ENCODE peak calls at places on chromosomes 13 and 19, in four cellular contexts. M is IMR-90, O is HepG2, D is cardiac muscle cell. S is an unnamed sample. For H3K9me3, the result is how much of the 10 kb centered on the place peaks cover.

GRCh38 chr13:21478881-21479808 is 20.0 kb upstream of the ZDHHC20 start:
- DNase-seq in M (peak), O (peak), D (peak), S (no peak)

GRCh38 chr19:6374179-6374709 is 1.5 kb downstream of the PSPN start:
- DNase-seq in M (no peak), O (no peak), D (no peak), S (no peak)

GRCh38 chr19:38848299-38849146 is 1.3 kb downstream of the HNRNPL start:
- DNase-seq in M (no peak), O (no peak), D (no peak), S (no peak)

GRCh38 chr13:73985789-73986188 is 148.4 kb downstream of the KLF12 start:
- DNase-seq in M (no peak), O (no peak), D (no peak), S (no peak)

GRCh38 chr13:54733639-54734038 is 1705.0 kb downstream of the OLFM4 start:
- DNase-seq in M (no peak), O (peak), D (no peak), S (no peak)

GRCh38 chr19:9107375-9107774 is at the start of gene OR7G2:
- DNase-seq in M (no peak), O (no peak), D (no peak), S (no peak)

GRCh38 chr13:80469841-80470378 is 129.0 kb upstream of the SPRY2 start:
- DNase-seq in M (peak), O (no peak), D (peak), S (peak)

GRCh38 chr13:98918771-98919170 is 59.1 kb downstream of the DOCK9 start:
- DNase-seq in M (no peak), O (no peak), D (no peak), S (no peak)

GRCh38 chr13:78764665-78765064 is 105.7 kb upstream of the OBI1 start:
- DNase-seq in M (no peak), O (no peak), D (no peak), S (no peak)

GRCh38 chr19:42154471-42155323 is 22.5 kb upstream of the POU2F2 start:
- DNase-seq in M (no peak), O (no peak), D (no peak), S (no peak)

GRCh38 chr19:10009269-10009665 is 1.0 kb downstream of the COL5A3 start:
- DNase-seq in M (peak), O (no peak), D (peak), S (peak)

GRCh38 chr19:7550987-7551761 is 15.7 kb downstream of the PNPLA6 start:
- DNase-seq in M (peak), O (no peak), D (peak), S (peak)

DNA sequence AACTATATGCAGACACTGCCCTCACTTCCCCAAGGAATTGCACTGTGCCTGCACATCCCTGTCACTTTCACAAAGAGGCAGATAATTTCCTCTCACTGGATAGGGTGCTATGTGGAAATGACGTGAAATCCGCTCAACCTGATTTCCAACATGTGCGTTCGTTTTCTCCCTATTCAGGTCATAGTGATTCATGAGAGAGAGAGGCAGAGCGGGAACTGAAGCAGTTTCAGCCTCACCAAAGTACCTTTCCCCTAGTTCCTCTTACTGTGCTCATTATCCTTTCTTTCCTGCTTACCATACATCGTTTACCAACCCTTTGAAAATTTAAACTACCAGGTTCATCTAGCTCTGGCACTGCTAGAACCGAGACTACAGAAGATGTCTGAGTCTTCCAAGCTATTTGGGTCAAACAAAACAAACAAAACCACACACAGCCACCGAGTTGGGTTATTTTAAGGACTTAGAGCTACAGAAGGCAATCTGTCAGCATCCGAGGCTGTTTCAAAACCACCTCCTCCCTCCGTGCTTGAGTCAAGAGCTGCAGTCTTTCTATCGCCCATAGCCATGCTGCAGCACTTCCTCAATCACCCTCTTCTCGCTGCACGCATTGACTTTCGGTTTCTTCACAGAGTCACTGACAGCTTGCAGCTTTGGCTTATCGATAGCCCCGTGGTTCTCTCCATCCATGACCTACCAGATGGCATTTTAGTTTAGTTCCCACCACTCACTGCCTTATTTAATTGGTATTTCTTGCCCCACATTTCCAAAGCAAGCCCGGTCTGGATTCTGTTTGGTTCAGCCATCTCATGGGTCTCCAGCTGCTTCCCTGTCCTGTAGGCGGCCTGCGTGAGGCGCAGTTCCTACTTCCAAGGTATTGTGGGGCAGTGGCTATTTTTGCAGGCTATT is 1395.8 kb downstream of the EFNB2 start:
- DNase-seq in M (peak), O (peak), D (peak), S (peak)
- TF ChIP-seq CTCF in M (peak), O (peak), D (peak), S (peak)

GRCh38 chr13:64648293-64648692 is 2581.8 kb downstream of the PCDH9 start:
- DNase-seq in M (no peak), O (no peak), D (no peak), S (no peak)
- H3K4me3 ChIP-seq in M (no peak), O (no peak), D (no peak), S (no peak)

DNA sequence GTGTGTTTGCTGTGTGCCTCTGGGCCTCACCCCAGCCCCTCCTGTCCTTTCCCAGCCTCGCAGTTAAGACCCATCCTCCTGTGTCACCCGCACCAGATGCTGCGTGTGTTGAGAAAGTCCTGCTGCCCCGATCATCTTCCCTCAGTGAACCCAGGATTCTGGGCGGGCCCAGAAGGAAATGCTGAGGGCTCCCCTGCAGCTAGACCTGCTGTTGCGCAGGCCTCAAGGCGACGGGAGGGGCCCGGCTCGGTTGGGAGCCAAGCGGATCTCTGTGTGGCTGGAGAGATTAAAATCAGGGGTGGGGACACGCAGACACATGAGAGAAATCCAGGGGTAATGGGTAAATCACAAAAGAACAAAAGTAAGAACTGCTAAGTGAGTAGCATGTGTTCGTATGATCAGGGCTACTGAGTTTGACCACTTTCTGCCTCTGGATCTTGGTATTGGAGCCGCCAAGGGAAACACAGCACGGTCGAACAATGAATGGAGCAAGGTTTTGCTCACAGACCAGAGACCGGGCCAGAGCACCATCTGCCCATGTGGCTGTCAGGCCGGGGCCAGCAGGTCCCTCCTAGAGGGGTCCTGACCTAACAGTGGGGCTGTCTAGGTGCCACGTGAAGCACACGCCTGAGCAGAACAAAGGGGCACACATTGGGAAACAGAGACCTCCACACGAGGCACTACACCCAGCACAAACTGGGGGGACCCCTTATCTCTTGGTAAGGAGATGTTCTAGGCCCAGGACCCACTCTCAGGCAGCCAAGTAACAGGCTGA is 7.1 kb downstream of the ZSCAN1 start:
- DNase-seq in M (no peak), O (no peak), D (no peak), S (no peak)
- H3K9me3 ChIP-seq in M (half or more), O (under half), D (under half), S (half or more)

DNA sequence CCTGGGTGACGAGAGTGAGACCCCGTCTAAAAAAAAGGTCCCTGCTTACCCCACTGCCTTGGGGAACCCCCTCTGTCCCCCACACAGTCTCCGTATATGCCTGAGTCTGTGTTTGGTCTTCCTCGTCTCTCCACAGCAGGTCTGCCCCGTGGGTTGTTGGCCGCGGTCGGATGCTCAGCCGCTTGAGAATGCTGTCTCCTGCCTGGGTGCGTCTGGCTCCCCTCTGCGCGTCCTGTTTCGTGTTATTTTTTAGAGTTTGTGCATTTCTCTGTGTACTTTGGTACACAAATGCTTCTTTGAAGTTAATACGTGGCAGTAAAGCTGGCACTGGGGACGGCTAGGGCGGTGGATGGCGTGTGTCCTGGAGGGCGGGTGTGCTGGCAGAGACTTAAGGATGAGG is 34.9 kb downstream of the KDM4B start:
- DNase-seq in M (no peak), O (no peak), D (no peak), S (no peak)
- TF ChIP-seq CTCF in M (no peak), O (no peak), D (no peak), S (no peak)